ENCODE peak calls at places on chromosomes 2 and 18, in ten cellular contexts. R, G, O, Q, X, U, B, T, M and J are unnamed samples.
A peak's percentile ranks its signal among the peaks of the same experiment; 100 is the strongest.

GRCh38 chr2:14936436-14936835 is 303.9 kb downstream of the LRATD1 start:
- DNase-seq in T (no peak), R (no peak), Q (no peak), U (no peak), O (no peak), B (no peak), M (no peak), G (no peak), X (no peak), J (no peak)

GRCh38 chr2:27464443-27464842 is 22.3 kb downstream of the KRTCAP3 start:
- DNase-seq in U (no peak), T (no peak), B (no peak), Q (no peak), G (no peak), X (no peak), R (no peak), O (no peak), M (no peak), J (no peak)

GRCh38 chr2:75100011-75100680 is 99.2 kb downstream of the TACR1 start:
- DNase-seq in T (peak; percentile 54), Q (no peak), R (no peak), G (no peak), M (no peak), O (peak; percentile 64), X (no peak), U (peak; percentile 17), B (peak; percentile 94), J (peak; percentile 82)

GRCh38 chr2:79940366-79940765 is 364.2 kb downstream of the LRRTM1 start:
- DNase-seq in B (no peak), R (no peak), X (no peak), G (no peak), U (no peak), M (no peak), Q (no peak), T (no peak), O (no peak), J (no peak)

GRCh38 chr2:14565666-14566065 is 66.9 kb upstream of the LRATD1 start:
- DNase-seq in M (no peak), T (no peak), X (no peak), B (no peak), G (no peak), O (no peak), U (no peak), Q (no peak), R (no peak), J (no peak)

GRCh38 chr2:74944987-74945782 is 13.3 kb upstream of the POLE4 start:
- DNase-seq in R (no peak), U (no peak), G (no peak), T (peak; percentile 40), M (no peak), B (no peak), Q (no peak), X (no peak), O (no peak), J (no peak)

GRCh38 chr2:197710424-197711042 is 5.4 kb downstream of the MARS2 start:
- DNase-seq in X (no peak), O (no peak), R (no peak), B (no peak), U (no peak), M (no peak), T (no peak), G (no peak), Q (no peak), J (no peak)

GRCh38 chr2:12824304-12824761 is 107.6 kb downstream of the TRIB2 start:
- DNase-seq in G (no peak), X (no peak), B (no peak), M (peak; percentile 97), U (no peak), Q (no peak), R (no peak), T (peak; percentile 64), O (peak; percentile 25), J (peak; percentile 37)

GRCh38 chr2:8224679-8225181 is 457.1 kb upstream of the ID2 start:
- DNase-seq in X (no peak), T (no peak), M (no peak), U (no peak), O (no peak), B (no peak), Q (no peak), R (no peak), G (no peak), J (no peak)

GRCh38 chr18:51622676-51623075 is 425.2 kb upstream of the MEX3C start:
- DNase-seq in M (peak; percentile 98), X (no peak), B (no peak), O (no peak), Q (no peak), U (peak; percentile 4), R (no peak), G (no peak), T (no peak), J (no peak)

GRCh38 chr18:45828917-45829811 is 3.7 kb downstream of the SIGLEC15 start:
- DNase-seq in T (peak; percentile 52), M (no peak), U (no peak), O (no peak), G (peak; percentile 7), Q (no peak), B (no peak), R (no peak), X (no peak), J (no peak)

GRCh38 chr18:68428026-68428425 is 286.9 kb downstream of the TMX3 start:
- DNase-seq in X (no peak), G (no peak), R (no peak), O (peak; percentile 65), T (peak; percentile 73), Q (no peak), U (no peak), B (no peak), M (peak; percentile 66), J (peak; percentile 85)

GRCh38 chr2:212928681-212929080 is 222.7 kb downstream of the IKZF2 start:
- DNase-seq in T (peak; percentile 90), U (no peak), X (no peak), Q (no peak), G (no peak), B (no peak), M (no peak), R (no peak), O (peak; percentile 47), J (no peak)

GRCh38 chr2:238700122-238700457 is 147.8 kb upstream of the TWIST2 start:
- DNase-seq in B (no peak), Q (no peak), O (peak; percentile 29), X (no peak), R (no peak), T (peak; percentile 92), U (no peak), G (no peak), M (no peak), J (peak; percentile 37)

GRCh38 chr2:163187995-163188655 is 349.6 kb upstream of the KCNH7 start:
- DNase-seq in X (no peak), R (no peak), U (no peak), B (no peak), Q (no peak), M (no peak), O (no peak), T (peak; percentile 4), G (no peak), J (no peak)

GRCh38 chr2:174544156-174544555 is 53.4 kb downstream of the WIPF1 start:
- DNase-seq in M (no peak), G (no peak), O (no peak), B (no peak), X (no peak), T (no peak), R (no peak), U (no peak), Q (no peak), J (no peak)

GRCh38 chr2:177666408-177666807 is 273.8 kb downstream of the AGPS start:
- DNase-seq in T (peak; percentile 40), G (no peak), O (peak; percentile 1), B (no peak), U (no peak), Q (no peak), X (no peak), R (no peak), M (no peak), J (peak; percentile 11)

GRCh38 chr2:196783431-196784094 is 15.9 kb downstream of the GTF3C3 start:
- DNase-seq in X (no peak), G (no peak), T (peak; percentile 53), B (no peak), R (no peak), U (no peak), Q (no peak), M (no peak), O (peak; percentile 21), J (peak; percentile 31)

GRCh38 chr2:187407407-187408084 is 40.5 kb downstream of the CALCRL start:
- DNase-seq in R (no peak), X (no peak), M (no peak), G (no peak), T (no peak), U (no peak), B (no peak), O (no peak), Q (no peak), J (no peak)

GRCh38 chr2:8622199-8622911 is 59.5 kb upstream of the ID2 start:
- DNase-seq in T (no peak), B (no peak), O (no peak), Q (no peak), X (no peak), M (no peak), R (no peak), G (no peak), U (no peak), J (no peak)

GRCh38 chr2:88955607-88956006 is 264.1 kb downstream of the RPIA start:
- DNase-seq in O (no peak), U (no peak), Q (no peak), R (no peak), X (no peak), G (no peak), B (no peak), T (no peak), M (no peak), J (no peak)